ENCODE peak calls at places on chromosomes 6 and 20, in ten cellular contexts. H is right cardiac atrium; N is G401; T is effector CD4-positive, alpha-beta T cell; B is kidney; O is NCI-H2107; S is foreskin melanocyte; Z is cerebellar cortex; L is vagina; K is sigmoid colon. R is an unnamed sample.

GRCh38 chr6:150297327-150298028 is 71.3 kb upstream of the IYD start:
- DNase-seq in Z (no peak), H (no peak), O (no peak), T (no peak), N (no peak), L (no peak), K (no peak), B (no peak), S (peak), R (no peak)

GRCh38 chr6:89242574-89243330 is 25.6 kb upstream of the GABRR1 start:
- DNase-seq in T (no peak), Z (peak), H (no peak), K (no peak), B (no peak), S (peak), N (peak), L (no peak), O (peak), R (peak)

GRCh38 chr20:15913661-15914060 is 659.6 kb downstream of the KIF16B start:
- DNase-seq in T (no peak), Z (no peak), H (no peak), S (no peak), B (no peak), N (no peak), O (no peak), K (no peak), L (no peak), R (no peak)

GRCh38 chr20:43583982-43584432 is 6.7 kb upstream of the IFT52 start:
- DNase-seq in S (peak), N (no peak), O (no peak), Z (no peak), H (peak), T (no peak), K (no peak), L (no peak), B (peak), R (peak)

GRCh38 chr20:48668451-48668946 is 159.3 kb downstream of the PREX1 start:
- DNase-seq in B (peak), T (no peak), O (no peak), S (no peak), L (no peak), K (no peak), Z (no peak), H (peak), N (peak), R (peak)

GRCh38 chr6:151059612-151060095 is 180.1 kb upstream of the AKAP12 start:
- DNase-seq in H (no peak), Z (no peak), S (no peak), K (no peak), O (no peak), L (peak), N (no peak), B (no peak), T (no peak), R (no peak)

GRCh38 chr6:133242761-133243590 is 1.8 kb downstream of the EYA4 start:
- DNase-seq in L (no peak), B (peak), N (no peak), S (no peak), Z (no peak), H (peak), K (no peak), O (peak), T (no peak), R (no peak)

GRCh38 chr6:89034586-89035251 is 45.8 kb upstream of the PNRC1 start:
- DNase-seq in T (no peak), Z (no peak), N (no peak), H (no peak), S (no peak), K (peak), B (no peak), O (no peak), L (peak), R (peak)

GRCh38 chr20:44035924-44036323 is 121.3 kb downstream of the TOX2 start:
- DNase-seq in H (no peak), B (no peak), O (no peak), L (peak), Z (no peak), N (no peak), S (no peak), T (no peak), K (peak), R (no peak)

GRCh38 chr6:141107562-141108160 is 1025.1 kb upstream of the GJE1 start:
- DNase-seq in N (no peak), Z (no peak), S (no peak), B (no peak), O (no peak), H (no peak), L (no peak), K (no peak), T (no peak), R (no peak)

R was measured in pons.